ENCODE peak calls at places on chromosomes 13 and 19, in five cellular contexts. P is progenitor cell of endocrine pancreas, H is bronchial epithelial cell, A is right lobe of liver, K is testis. O is an unnamed sample.
A peak's percentile ranks its signal among the peaks of the same experiment; 100 is the strongest.

GRCh38 chr13:50124536-50125305 is 109.5 kb downstream of the KCNRG start:
- DNase-seq in A (peak; percentile 98), K (peak; percentile 95), H (peak; percentile 12), P (peak; percentile 58), O (peak; percentile 59)

GRCh38 chr19:31099470-31100190 is 249.6 kb downstream of the TSHZ3 start:
- DNase-seq in A (no peak), K (no peak), P (no peak), H (peak; percentile 39), O (no peak)

GRCh38 chr19:56403261-56403660 is 871 bp upstream of the ZNF583 start:
- DNase-seq in P (no peak), K (no peak), H (no peak), A (no peak), O (no peak)

GRCh38 chr13:94825507-94825906 is 113.2 kb upstream of the SOX21 start:
- DNase-seq in P (no peak), K (peak; percentile 70), H (no peak), A (no peak), O (no peak)

GRCh38 chr13:50594276-50594970 is 249.1 kb downstream of the DLEU7 start:
- DNase-seq in P (peak; percentile 20), A (no peak), K (no peak), H (no peak), O (no peak)

GRCh38 chr19:24074720-24075119 is 12.3 kb upstream of the ZNF254 start:
- DNase-seq in P (no peak), K (no peak), A (no peak), H (peak; percentile 83), O (no peak)

GRCh38 chr19:54357381-54357780 is 7.3 kb downstream of the LAIR1 start:
- DNase-seq in H (no peak), P (no peak), K (no peak), A (no peak), O (no peak)

GRCh38 chr19:4737955-4738580 is 14.4 kb upstream of the DPP9 start:
- DNase-seq in P (no peak), A (no peak), H (no peak), K (no peak), O (no peak)

GRCh38 chr19:23378948-23379347 is 16.3 kb downstream of the ZNF91 start:
- DNase-seq in A (no peak), H (no peak), P (no peak), K (no peak), O (peak; percentile 19)

GRCh38 chr19:18951721-18952281 is 10.8 kb upstream of the HOMER3 start:
- DNase-seq in H (peak; percentile 99), P (no peak), A (no peak), K (no peak), O (peak; percentile 77)

GRCh38 chr13:101210774-101211173 is 205.5 kb downstream of the NALCN start:
- DNase-seq in H (no peak), K (no peak), A (no peak), P (no peak), O (no peak)

GRCh38 chr19:38665950-38666661 is 18.7 kb downstream of the ACTN4 start:
- DNase-seq in K (no peak), P (no peak), H (no peak), A (peak; percentile 54), O (peak; percentile 62)

GRCh38 chr13:96817336-96817941 is 176.8 kb downstream of the OXGR1 start:
- DNase-seq in K (no peak), H (peak; percentile 25), P (no peak), A (no peak), O (peak; percentile 21)

GRCh38 chr13:94483970-94484369 is 4.5 kb upstream of the DCT start:
- DNase-seq in P (no peak), K (no peak), H (no peak), A (no peak), O (no peak)

GRCh38 chr13:52159159-52159982 is at the start of gene NEK3:
- DNase-seq in A (peak; percentile 66), P (peak; percentile 45), K (peak; percentile 87), H (peak; percentile 32), O (peak; percentile 57)

GRCh38 chr13:83878691-83879410 is 3.4 kb downstream of the SLITRK1 start:
- DNase-seq in P (no peak), K (no peak), H (no peak), A (no peak), O (no peak)

GRCh38 chr13:107025991-107026390 is 458.1 kb upstream of the ARGLU1 start:
- DNase-seq in K (no peak), A (no peak), P (no peak), H (peak; percentile 62), O (peak; percentile 69)

GRCh38 chr13:28140433-28141125 is 2.2 kb downstream of the PAN3 start:
- DNase-seq in H (peak; percentile 47), P (no peak), K (no peak), A (no peak), O (peak; percentile 84)

GRCh38 chr19:42270346-42271044 is 1.4 kb downstream of the CIC start:
- DNase-seq in A (peak; percentile 77), K (peak; percentile 50), P (no peak), H (peak; percentile 92), O (peak; percentile 84)

GRCh38 chr19:50492303-50493052 is 15.8 kb upstream of the GARIN5A start:
- DNase-seq in P (no peak), H (no peak), K (no peak), A (no peak), O (no peak)

GRCh38 chr19:7819337-7819736 is 10.7 kb upstream of the EVI5L start:
- DNase-seq in K (no peak), P (no peak), H (no peak), A (no peak), O (no peak)

GRCh38 chr19:48445256-48445605 is 552 bp upstream of the GRWD1 start:
- DNase-seq in A (no peak), P (no peak), K (peak; percentile 61), H (peak; percentile 91), O (peak; percentile 87)

GRCh38 chr13:50891206-50891605 is 18.4 kb upstream of the RNASEH2B start:
- DNase-seq in A (no peak), K (no peak), P (no peak), H (no peak), O (no peak)

GRCh38 chr19:4997297-4997696 is 28.4 kb downstream of the KDM4B start:
- DNase-seq in P (no peak), H (no peak), A (no peak), K (no peak), O (no peak)

GRCh38 chr13:50353651-50354415 is 338.6 kb downstream of the KCNRG start:
- DNase-seq in H (peak; percentile 93), K (no peak), P (no peak), A (no peak), O (peak; percentile 88)

GRCh38 chr13:110616103-110617101 is 1.1 kb downstream of the NAXD start:
- DNase-seq in A (peak; percentile 58), K (peak; percentile 67), H (peak; percentile 77), P (no peak), O (peak; percentile 75)

GRCh38 chr19:41910992-41911888 is 17.0 kb downstream of the ERFL start:
- DNase-seq in P (no peak), K (no peak), H (no peak), A (no peak), O (no peak)

GRCh38 chr13:42064259-42064658 is 15.8 kb downstream of the DGKH start:
- DNase-seq in H (peak; percentile 79), A (no peak), K (no peak), P (no peak), O (peak; percentile 69)

O was measured in kidney tubule cell.